ENCODE peak calls at places on chromosome X, in five cellular contexts. J is IMR-90, Q is neuronal stem cell, H is H1, C is mesenchymal stem cell. L is an unnamed sample.

GRCh38 chrX:51955200-51955599 is 61.8 kb downstream of the MAGED1 start:
- DNase-seq in J (no peak), Q (no peak), H (no peak), C (no peak), L (no peak)

GRCh38 chrX:104918122-104918521 is 302.4 kb downstream of the TEX13A start:
- DNase-seq in H (no peak), C (no peak), J (no peak), Q (no peak), L (no peak)

GRCh38 chrX:135411893-135412292 is 9.9 kb upstream of the SMIM10L2A start:
- DNase-seq in Q (no peak), H (no peak), C (peak; percentile 21), J (peak; percentile 59), L (no peak)

GRCh38 chrX:85003655-85004244 is at the start of gene APOOL:
- DNase-seq in J (peak; percentile 88), H (peak; percentile 36), Q (peak; percentile 59), C (peak; percentile 91), L (peak; percentile 93)

GRCh38 chrX:125090046-125090445 is 229.6 kb upstream of the TEX13C start:
- DNase-seq in H (no peak), J (no peak), Q (no peak), C (no peak), L (no peak)

GRCh38 chrX:152861826-152862225 is 31.0 kb downstream of the NSDHL start:
- DNase-seq in Q (no peak), J (peak; percentile 10), H (no peak), C (no peak), L (no peak)

GRCh38 chrX:24777660-24778059 is 83.9 kb downstream of the POLA1 start:
- DNase-seq in Q (no peak), C (no peak), H (no peak), J (no peak), L (no peak)

GRCh38 chrX:45584717-45585116 is 384.0 kb upstream of the DIPK2B start:
- DNase-seq in C (no peak), J (peak; percentile 0), H (no peak), Q (no peak), L (no peak)

GRCh38 chrX:134604701-134605271 is 53.5 kb downstream of the PLAC1 start:
- DNase-seq in Q (no peak), H (no peak), C (peak; percentile 37), J (peak; percentile 42), L (peak; percentile 12)

GRCh38 chrX:141903400-141904155 is at the start of gene MAGEC1:
- DNase-seq in Q (no peak), J (no peak), C (no peak), H (no peak), L (no peak)

GRCh38 chrX:17500145-17500579 is 125.2 kb downstream of the NHS start:
- DNase-seq in Q (no peak), C (no peak), J (peak; percentile 64), H (no peak), L (peak; percentile 37)

GRCh38 chrX:125387945-125388344 is 68.3 kb downstream of the TEX13C start:
- DNase-seq in H (no peak), C (no peak), J (no peak), Q (no peak), L (peak; percentile 82)

GRCh38 chrX:70479970-70480659 is 35.5 kb downstream of the DLG3 start:
- DNase-seq in J (no peak), C (no peak), Q (no peak), H (no peak), L (peak; percentile 34)

GRCh38 chrX:121008920-121009319 is 23.4 kb upstream of the CT47A1 start:
- DNase-seq in Q (no peak), C (no peak), H (no peak), J (no peak), L (no peak)

GRCh38 chrX:97367149-97367548 is 483.4 kb downstream of the RPA4 start:
- DNase-seq in H (no peak), Q (no peak), C (no peak), J (peak; percentile 67), L (no peak)

GRCh38 chrX:113222305-113222704 is 381.7 kb upstream of the AMOT start:
- DNase-seq in H (no peak), J (no peak), Q (no peak), C (no peak), L (no peak)

GRCh38 chrX:112641449-112641848 is 38.3 kb downstream of the LHFPL1 start:
- DNase-seq in Q (no peak), J (no peak), C (no peak), H (no peak), L (peak; percentile 2)

GRCh38 chrX:46179748-46180147 is 365.5 kb downstream of the ZNF674 start:
- DNase-seq in Q (no peak), C (no peak), J (no peak), H (no peak), L (no peak)

GRCh38 chrX:113980953-113981352 is 602.9 kb upstream of the HTR2C start:
- DNase-seq in J (no peak), H (no peak), C (no peak), Q (no peak), L (no peak)

GRCh38 chrX:103882999-103883398 is 50.9 kb upstream of the RAB9B start:
- DNase-seq in Q (no peak), J (no peak), H (no peak), C (no peak), L (no peak)

GRCh38 chrX:25524150-25524549 is 508.4 kb upstream of the ARX start:
- DNase-seq in C (no peak), J (peak; percentile 33), Q (no peak), H (no peak), L (no peak)

GRCh38 chrX:132490086-132490419 is 1.2 kb upstream of the MBNL3 start:
- DNase-seq in Q (no peak), C (no peak), H (no peak), J (no peak), L (peak; percentile 10)

GRCh38 chrX:39675619-39676018 is 422.1 kb downstream of the BCOR start:
- DNase-seq in Q (no peak), J (no peak), C (peak; percentile 24), H (no peak), L (no peak)

GRCh38 chrX:150577174-150577573 is 8.8 kb downstream of the MTM1 start:
- DNase-seq in C (no peak), H (no peak), Q (no peak), J (no peak), L (no peak)

DNA sequence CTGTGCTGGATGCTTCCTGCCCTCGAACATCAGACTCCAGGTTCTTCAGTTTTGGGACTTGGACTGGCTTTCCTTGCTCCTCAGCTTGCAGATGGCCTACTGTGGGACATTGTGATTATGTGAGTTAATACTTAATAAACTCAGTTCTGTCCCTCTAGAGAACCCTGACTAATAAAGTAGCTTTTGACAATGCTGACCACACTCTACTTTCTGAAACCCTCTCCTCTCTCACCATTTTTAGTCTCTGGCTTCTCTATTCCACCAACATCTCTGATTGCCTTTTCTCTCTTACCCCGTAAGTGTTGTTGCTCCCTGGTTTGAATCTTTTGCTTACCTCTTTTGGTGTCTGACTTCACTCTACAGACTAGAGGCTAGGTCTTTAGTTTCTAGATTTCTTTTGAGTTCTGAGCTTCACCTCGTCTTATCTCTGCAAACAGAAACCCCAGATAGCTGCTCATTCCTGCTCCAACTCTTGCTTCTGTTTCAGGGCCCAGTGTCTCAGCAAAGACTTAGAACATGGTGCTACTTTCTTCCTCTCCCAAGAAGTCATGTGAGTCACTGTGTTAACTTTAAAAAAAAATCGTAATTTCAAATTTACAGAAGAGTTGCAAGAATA is 11.4 kb downstream of the TMSB4X start:
- DNase-seq in C (no peak), Q (no peak), J (no peak), H (no peak), L (no peak)
- H3K4me1 ChIP-seq in C (no peaks in the 10 kb centered on the region), Q (no peaks in the 10 kb centered on the region), J (no peaks in the 10 kb centered on the region), H (no peaks in the 10 kb centered on the region), L (no peaks in the 10 kb centered on the region)

GRCh38 chrX:68710870-68711576 is 63.6 kb downstream of the STARD8 start:
- DNase-seq in C (peak; percentile 37), Q (no peak), J (peak; percentile 53), H (no peak), L (peak; percentile 84)

GRCh38 chrX:68703849-68704248 is 56.4 kb downstream of the STARD8 start:
- DNase-seq in Q (no peak), C (no peak), J (no peak), H (no peak), L (no peak)

GRCh38 chrX:68705986-68706385 is 58.5 kb downstream of the STARD8 start:
- DNase-seq in Q (no peak), C (no peak), J (no peak), H (no peak), L (no peak)

GRCh38 chrX:68711845-68712244 is 64.4 kb downstream of the STARD8 start:
- DNase-seq in Q (no peak), J (no peak), H (no peak), C (no peak), L (no peak)

DNA sequence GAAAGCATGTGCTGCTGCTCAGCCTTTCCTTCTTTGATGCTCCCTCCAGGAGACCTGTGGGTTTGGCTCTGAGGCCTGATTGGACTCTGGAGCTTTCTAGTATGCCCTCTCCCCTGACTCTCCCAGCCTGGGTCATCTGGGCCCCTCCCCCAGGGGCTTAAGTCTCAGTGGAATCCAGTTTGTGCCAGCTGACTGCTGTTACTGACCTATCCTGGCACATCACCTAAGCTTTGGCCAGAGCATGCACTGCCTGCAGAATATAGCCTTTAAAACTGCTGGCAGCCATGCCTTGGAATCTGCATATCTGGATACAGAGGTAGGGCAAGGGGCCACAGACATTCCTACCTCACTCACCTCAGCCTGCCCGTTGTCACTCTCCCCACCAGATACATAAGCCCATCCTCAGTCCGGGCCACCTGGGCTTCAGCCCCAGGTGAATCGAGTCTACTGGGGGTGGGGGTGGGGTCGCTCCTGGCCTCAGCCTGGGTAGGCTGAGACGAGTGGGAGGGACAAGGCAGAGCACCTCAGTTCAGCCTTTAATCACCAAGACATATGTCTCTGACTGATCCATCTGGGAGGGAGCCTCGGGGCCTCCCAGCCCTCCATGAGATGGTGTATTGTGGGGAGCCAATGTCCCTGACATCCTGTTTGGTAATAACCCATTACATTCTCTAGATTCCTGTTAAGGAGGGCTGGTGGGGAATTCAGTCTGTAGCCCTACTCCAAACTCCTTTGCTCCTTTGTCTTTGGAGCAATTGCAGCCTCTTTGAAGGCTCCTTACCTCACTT is 61.2 kb downstream of the STARD8 start:
- DNase-seq in C (no peak), H (no peak), Q (no peak), J (no peak), L (peak; percentile 96)
- H2BK5ac ChIP-seq in C (no peak overlapping the region), H (no peak overlapping the region), Q (no peak overlapping the region), J (no peak overlapping the region), L (no peak overlapping the region)

DNA sequence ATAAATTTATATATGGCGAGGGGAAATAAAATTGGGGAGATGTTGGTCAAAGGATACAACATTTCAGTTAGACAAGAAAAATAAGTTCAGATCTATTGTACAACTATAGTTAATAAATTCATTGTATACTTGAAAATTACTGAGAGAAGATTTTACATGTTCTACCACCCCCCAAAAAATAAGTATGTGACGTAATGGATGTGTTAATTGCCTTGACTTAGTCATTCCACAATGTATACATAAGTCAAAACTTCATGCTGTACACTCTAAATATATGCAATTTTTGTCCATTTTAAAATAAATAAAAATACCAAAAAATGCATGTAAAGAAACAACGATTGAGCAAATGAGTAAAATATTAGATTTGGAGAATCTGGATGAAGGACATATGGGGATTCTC is 1.8 kb downstream of the USP11 start:
- DNase-seq in Q (no peak), J (peak; percentile 52), H (no peak), C (no peak), L (no peak)
- H3K4me3 ChIP-seq in Q (peak overlapping the region; percentile 91), J (no peak overlapping the region), H (peak overlapping the region; percentile 63), C (no peak overlapping the region), L (no peak overlapping the region)

DNA sequence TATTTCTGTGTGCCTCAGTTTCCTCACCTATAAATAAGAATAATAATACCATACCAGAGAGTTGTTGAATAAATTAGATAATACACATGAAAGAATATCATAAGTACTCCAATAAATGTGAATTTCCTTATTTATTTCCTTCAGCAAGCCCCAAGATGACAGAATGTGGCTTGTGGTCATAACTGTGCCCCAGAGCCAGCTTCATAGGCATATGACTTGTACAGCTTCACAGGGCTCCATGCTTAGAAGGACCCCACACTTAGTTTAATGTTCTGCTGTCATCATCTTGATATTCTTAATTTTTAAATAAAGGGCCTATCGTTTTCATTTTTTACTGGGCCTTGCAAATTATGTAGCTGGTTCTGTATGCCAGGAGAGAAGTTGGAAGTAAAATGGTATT is 25.3 kb downstream of the VSIG4 start:
- DNase-seq in J (no peak), C (no peak), Q (no peak), H (no peak), L (no peak)
- H3K4me1 ChIP-seq in J (no peaks in the 10 kb centered on the region), C (no peaks in the 10 kb centered on the region), Q (no peaks in the 10 kb centered on the region), H (no peaks in the 10 kb centered on the region), L (no peaks in the 10 kb centered on the region)